ENCODE peak calls at places on chromosomes 12 and 14, in four cellular contexts. N is A549, J is HepG2, C is K562. Z is an unnamed sample.

GRCh38 chr14:36214476-36215216 is 38.1 kb upstream of the PTCSC3 start:
- DNase-seq in N (no peak), J (no peak), C (no peak), Z (no peak)

GRCh38 chr14:55191881-55192616 is 664 bp upstream of the DLGAP5 start:
- DNase-seq in N (no peak), J (no peak), C (peak), Z (no peak)

GRCh38 chr14:104659764-104660523 is 29.5 kb upstream of the INF2 start:
- DNase-seq in N (no peak), J (no peak), C (no peak), Z (no peak)

GRCh38 chr14:69045857-69046351 is 66.8 kb upstream of the ACTN1 start:
- DNase-seq in N (no peak), J (no peak), C (no peak), Z (no peak)

GRCh38 chr12:26623136-26623535 is 209.9 kb downstream of the ITPR2 start:
- DNase-seq in N (no peak), J (no peak), C (no peak), Z (no peak)

GRCh38 chr14:81200041-81200440 is 20.7 kb downstream of the GTF2A1 start:
- DNase-seq in N (no peak), J (no peak), C (no peak), Z (no peak)

GRCh38 chr14:33210304-33210703 is 271.6 kb downstream of the NPAS3 start:
- DNase-seq in N (no peak), J (no peak), C (no peak), Z (peak)

GRCh38 chr14:74634481-74634880 is 22.4 kb upstream of the LTBP2 start:
- DNase-seq in N (no peak), J (no peak), C (no peak), Z (no peak)

GRCh38 chr14:36450550-36450949 is 69.5 kb downstream of the NKX2-1 start:
- DNase-seq in N (no peak), J (no peak), C (no peak), Z (no peak)

GRCh38 chr12:110073049-110073831 is 24.9 kb upstream of the C12orf76 start:
- DNase-seq in N (no peak), J (no peak), C (no peak), Z (no peak)

GRCh38 chr14:85934123-85934885 is 404.4 kb downstream of the FLRT2 start:
- DNase-seq in N (peak), J (peak), C (no peak), Z (no peak)

GRCh38 chr12:118377005-118377890 is 893 bp downstream of the SUDS3 start:
- DNase-seq in N (no peak), J (no peak), C (no peak), Z (no peak)

GRCh38 chr12:130374083-130374482 is 36.4 kb downstream of the PIWIL1 start:
- DNase-seq in N (no peak), J (no peak), C (no peak), Z (no peak)

GRCh38 chr12:42469355-42470006 is 120.1 kb downstream of the PRICKLE1 start:
- DNase-seq in N (no peak), J (no peak), C (no peak), Z (no peak)

GRCh38 chr12:105289114-105289904 is 41.2 kb upstream of the C12orf75 start:
- DNase-seq in N (no peak), J (peak), C (no peak), Z (no peak)

GRCh38 chr14:53432378-53432802 is 279.3 kb upstream of the DDHD1 start:
- DNase-seq in N (peak), J (peak), C (peak), Z (peak)

GRCh38 chr12:862303-862911 is 87.1 kb downstream of the RAD52 start:
- DNase-seq in N (no peak), J (no peak), C (no peak), Z (no peak)

GRCh38 chr14:49294736-49295135 is 291.4 kb downstream of the RPS29 start:
- DNase-seq in N (no peak), J (no peak), C (no peak), Z (no peak)

GRCh38 chr14:95675486-95675885 is 10.7 kb upstream of the TCL1B start:
- DNase-seq in N (no peak), J (no peak), C (no peak), Z (no peak)

GRCh38 chr14:29668201-29668600 is 259.4 kb downstream of the PRKD1 start:
- DNase-seq in N (no peak), J (no peak), C (no peak), Z (no peak)

GRCh38 chr12:48995061-48995879 is 3.9 kb downstream of the DDN start:
- DNase-seq in N (peak), J (peak), C (peak), Z (peak)

GRCh38 chr12:117533687-117534086 is 172.3 kb upstream of the NOS1 start:
- DNase-seq in N (no peak), J (no peak), C (no peak), Z (no peak)

GRCh38 chr12:89087876-89088275 is 264.4 kb downstream of the DUSP6 start:
- DNase-seq in N (no peak), J (no peak), C (no peak), Z (no peak)

GRCh38 chr12:124519741-124520140 is 47.7 kb downstream of the NCOR2 start:
- DNase-seq in N (no peak), J (no peak), C (no peak), Z (no peak)

GRCh38 chr12:132899033-132899432 is 11.6 kb upstream of the CHFR start:
- DNase-seq in N (no peak), J (no peak), C (no peak), Z (no peak)

GRCh38 chr12:127284870-127285431 is 982.0 kb upstream of the TMEM132C start:
- DNase-seq in N (no peak), J (no peak), C (no peak), Z (no peak)

GRCh38 chr14:51185180-51185579 is 54.9 kb upstream of the TMX1 start:
- DNase-seq in N (no peak), J (no peak), C (no peak), Z (no peak)
- TF ChIP-seq HMGXB4 in N (no peak), J (no peak), C (no peak), Z (no peak)

GRCh38 chr14:101980700-101981099 is 16.3 kb downstream of the DYNC1H1 start:
- DNase-seq in N (peak), J (peak), C (no peak), Z (no peak)

GRCh38 chr14:101982621-101983020 is 18.2 kb downstream of the DYNC1H1 start:
- DNase-seq in N (no peak), J (no peak), C (no peak), Z (no peak)

GRCh38 chr14:101979666-101980065 is 15.3 kb downstream of the DYNC1H1 start:
- DNase-seq in N (no peak), J (no peak), C (no peak), Z (no peak)

GRCh38 chr14:101977311-101978071 is 13.1 kb downstream of the DYNC1H1 start:
- DNase-seq in N (no peak), J (no peak), C (no peak), Z (no peak)

DNA sequence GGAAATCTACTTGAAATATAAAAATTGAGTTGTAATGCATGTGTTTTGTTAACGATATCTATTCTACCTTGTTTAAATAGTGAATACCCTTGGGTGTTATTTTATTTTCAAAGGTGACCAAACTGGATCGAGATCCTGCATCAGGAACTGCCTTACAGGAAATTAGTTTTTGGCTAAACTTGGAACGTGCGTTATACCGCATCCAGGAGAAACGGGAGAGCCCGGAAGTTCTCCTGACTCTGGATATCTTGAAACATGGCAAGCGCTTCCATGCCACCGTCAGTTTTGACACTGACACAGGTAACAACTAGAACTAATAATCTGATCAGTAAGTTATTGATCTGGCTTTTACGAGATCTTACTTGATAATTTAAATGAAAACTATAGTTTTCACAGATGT is 15.9 kb downstream of the DYNC1H1 start:
- DNase-seq in N (no peak), J (no peak), C (no peak), Z (no peak)
- TF ChIP-seq HMGXB4 in N (no peak), J (no peak), C (no peak), Z (no peak)

DNA sequence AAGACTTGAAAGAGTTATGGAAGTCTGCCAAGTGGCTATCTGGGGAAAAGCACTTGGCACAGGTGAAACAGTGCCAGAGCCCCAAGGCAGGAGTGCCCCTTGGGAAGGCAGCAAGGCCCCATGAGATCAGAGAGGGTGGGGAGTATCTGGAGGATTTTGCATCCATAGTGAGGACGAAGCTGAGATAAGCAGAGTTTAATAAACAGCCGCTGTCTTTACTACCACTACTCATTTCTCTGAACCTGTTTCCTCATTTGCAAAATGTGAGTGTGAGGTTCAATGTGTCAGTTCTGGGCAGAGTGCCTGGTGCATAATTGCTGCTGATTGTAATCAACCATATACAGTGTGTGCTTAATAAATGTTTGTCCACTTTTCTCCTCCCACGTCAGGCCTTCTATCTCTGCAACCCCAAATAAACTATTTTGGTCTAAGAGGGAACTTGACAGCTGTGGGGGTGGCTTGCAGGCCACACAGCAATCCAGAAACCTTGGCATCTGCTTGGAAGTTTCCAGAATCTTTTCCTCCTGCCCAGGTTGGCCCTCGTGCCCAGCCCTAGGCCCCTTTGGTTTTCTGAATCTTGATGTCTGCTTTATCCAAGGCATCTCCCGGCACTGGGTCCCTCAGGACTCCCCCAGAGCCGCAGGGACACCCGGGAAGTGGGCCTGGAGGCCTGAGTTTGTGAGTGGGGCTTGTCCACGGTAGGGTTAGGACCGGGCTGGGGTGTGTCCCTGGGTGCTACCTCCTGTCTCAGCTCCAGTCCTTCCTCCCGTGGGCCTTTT is 4.5 kb downstream of the ABCB9 start:
- DNase-seq in N (no peak), J (no peak), C (no peak), Z (no peak)
- TF ChIP-seq HMGXB4 in N (no peak), J (no peak), C (no peak), Z (no peak)

GRCh38 chr12:77973579-77973978 is 142.9 kb downstream of the NAV3 start:
- DNase-seq in N (no peak), J (no peak), C (no peak), Z (no peak)
- TF ChIP-seq HMGXB4 in N (no peak), J (no peak), C (no peak), Z (no peak)

DNA sequence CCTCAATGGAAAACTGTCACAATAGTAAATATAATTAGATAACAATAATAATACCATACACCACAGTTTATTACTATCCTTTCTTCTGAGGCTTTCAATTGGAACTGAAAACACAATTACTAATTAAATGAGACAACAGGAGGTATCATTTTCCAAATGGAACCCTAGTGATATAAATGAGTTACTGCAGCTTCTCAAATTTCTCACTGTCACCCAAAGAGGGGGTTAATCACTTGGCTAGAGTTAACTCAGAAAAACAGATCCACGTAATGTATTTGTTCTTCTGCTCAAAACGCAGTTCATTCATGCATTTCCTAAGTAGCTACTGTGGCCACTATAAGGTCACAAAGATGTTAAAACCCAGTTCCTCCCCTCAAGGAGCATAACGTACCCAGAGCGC is 120.9 kb upstream of the FOXN3 start:
- DNase-seq in N (no peak), J (no peak), C (no peak), Z (no peak)
- TF ChIP-seq HMGXB4 in N (no peak), J (no peak), C (no peak), Z (no peak)

Z was measured in WTC11.